ENCODE peak calls at places on chromosome 20, in six cellular contexts. J is foreskin keratinocyte, Z is AG04449, W is GM10248, V is mesothelial cell of epicardium, D is Ammon's horn. N is an unnamed sample.

GRCh38 chr20:34891166-34892062 is 15.0 kb downstream of the ACSS2 start:
- DNase-seq in J (peak), Z (peak), W (no peak), V (no peak), D (no peak), N (no peak)

GRCh38 chr20:4513720-4514119 is 208.0 kb upstream of the PRND start:
- DNase-seq in J (peak), Z (peak), W (no peak), V (no peak), D (no peak), N (no peak)

GRCh38 chr20:53642196-53643030 is 48.8 kb upstream of the ZNF217 start:
- DNase-seq in J (no peak), Z (no peak), W (peak), V (no peak), D (peak), N (no peak)

GRCh38 chr20:44180814-44181213 is 6.2 kb downstream of the JPH2 start:
- DNase-seq in J (no peak), Z (no peak), W (no peak), V (peak), D (no peak), N (no peak)

GRCh38 chr20:48283470-48284110 is 498.3 kb upstream of the SULF2 start:
- DNase-seq in J (no peak), Z (no peak), W (no peak), V (no peak), D (peak), N (no peak)

GRCh38 chr20:53829086-53829703 is 235.6 kb upstream of the ZNF217 start:
- DNase-seq in J (peak), Z (peak), W (no peak), V (no peak), D (no peak), N (no peak)

GRCh38 chr20:57787969-57788781 is 78.4 kb upstream of the PMEPA1 start:
- DNase-seq in J (no peak), Z (no peak), W (no peak), V (no peak), D (no peak), N (no peak)

GRCh38 chr20:19110285-19110684 is 102.2 kb upstream of the SLC24A3 start:
- DNase-seq in J (no peak), Z (no peak), W (no peak), V (no peak), D (no peak), N (no peak)

GRCh38 chr20:14234666-14235295 is 102.6 kb downstream of the FLRT3 start:
- DNase-seq in J (peak), Z (peak), W (no peak), V (no peak), D (no peak), N (no peak)

GRCh38 chr20:10637062-10637559 is 36.7 kb downstream of the JAG1 start:
- DNase-seq in J (no peak), Z (no peak), W (no peak), V (no peak), D (no peak), N (no peak)

GRCh38 chr20:23507346-23507745 is 16.4 kb downstream of the CST8 start:
- DNase-seq in J (no peak), Z (no peak), W (no peak), V (no peak), D (no peak), N (no peak)

GRCh38 chr20:53990768-53991472 is 79.5 kb downstream of the BCAS1 start:
- DNase-seq in J (no peak), Z (no peak), W (no peak), V (no peak), D (no peak), N (no peak)

GRCh38 chr20:3203315-3204123 is 963 bp downstream of the DDRGK1 start:
- DNase-seq in J (no peak), Z (no peak), W (peak), V (peak), D (peak), N (no peak)

GRCh38 chr20:17491041-17491440 is 40.1 kb downstream of the BFSP1 start:
- DNase-seq in J (no peak), Z (no peak), W (no peak), V (no peak), D (no peak), N (no peak)

GRCh38 chr20:1806456-1806855 is 88.8 kb upstream of the SIRPA start:
- DNase-seq in J (no peak), Z (no peak), W (no peak), V (no peak), D (no peak), N (no peak)

GRCh38 chr20:64051532-64052325 is 2.3 kb upstream of the SOX18 start:
- DNase-seq in J (no peak), Z (no peak), W (no peak), V (no peak), D (no peak), N (no peak)

GRCh38 chr20:4702562-4703280 is 19.0 kb upstream of the PRND start:
- DNase-seq in J (no peak), Z (no peak), W (no peak), V (no peak), D (no peak), N (no peak)

GRCh38 chr20:38674178-38675133 is 49.8 kb upstream of the SLC32A1 start:
- DNase-seq in J (no peak), Z (no peak), W (peak), V (peak), D (peak), N (peak)

GRCh38 chr20:64154590-64155257 is 9.5 kb upstream of the MYT1 start:
- DNase-seq in J (no peak), Z (no peak), W (no peak), V (no peak), D (no peak), N (no peak)

GRCh38 chr20:62829231-62830230 is 12.7 kb downstream of the COL9A3 start:
- DNase-seq in J (no peak), Z (no peak), W (no peak), V (no peak), D (no peak), N (no peak)

GRCh38 chr20:64236137-64237088 is 19.1 kb upstream of the PCMTD2 start:
- DNase-seq in J (no peak), Z (no peak), W (no peak), V (no peak), D (no peak), N (no peak)

GRCh38 chr20:49268600-49269365 is 9.1 kb downstream of the ZNFX1 start:
- DNase-seq in J (no peak), Z (no peak), W (no peak), V (no peak), D (no peak), N (no peak)

GRCh38 chr20:10362674-10363073 is 71.3 kb downstream of the MKKS start:
- DNase-seq in J (no peak), Z (no peak), W (no peak), V (no peak), D (no peak), N (no peak)

GRCh38 chr20:2692036-2692885 is at the start of gene EBF4:
- DNase-seq in J (peak), Z (no peak), W (peak), V (no peak), D (peak), N (no peak)

GRCh38 chr20:62356143-62356947 is 10.8 kb downstream of the LAMA5 start:
- DNase-seq in J (no peak), Z (no peak), W (no peak), V (no peak), D (no peak), N (no peak)

GRCh38 chr20:32960222-32960518 is 44.1 kb downstream of the SUN5 start:
- DNase-seq in J (no peak), Z (no peak), W (peak), V (no peak), D (no peak), N (no peak)

GRCh38 chr20:4154958-4155411 is 139.6 kb upstream of the RNF24 start:
- DNase-seq in J (no peak), Z (no peak), W (no peak), V (no peak), D (no peak), N (no peak)

GRCh38 chr20:63116412-63117106 is 99.4 kb downstream of the YTHDF1 start:
- DNase-seq in J (no peak), Z (no peak), W (peak), V (peak), D (no peak), N (no peak)

GRCh38 chr20:5835870-5836269 is 85.7 kb downstream of the SHLD1 start:
- DNase-seq in J (no peak), Z (no peak), W (no peak), V (no peak), D (no peak), N (no peak)

GRCh38 chr20:58652606-58653303 is 1.7 kb downstream of the STX16 start:
- DNase-seq in J (no peak), Z (no peak), W (no peak), V (no peak), D (no peak), N (no peak)